ENCODE peak calls at places on chromosomes 16 and 17, in four cellular contexts. B is stimulated activated naive B cell treated with anti-CD40 and anti-IgM and Interleukin-4, amounts not matched to agents 10 μg/mL and 1 μg/mL and 100 μg/mL, for 72 hours; C is activated effector memory CD4-positive, alpha-beta T cell treated with anti-CD3 and anti-CD28 coated beads, Interleukin-2, amount 50 U/mL, for 16 hours; F is T1000. S is an unnamed sample.

GRCh38 chr17:79965806-79966205 is 69.9 kb downstream of the TBC1D16 start:
- DNase-seq in B (no peak), C (peak; percentile 51), F (no peak), S (no peak)

GRCh38 chr16:84795338-84796053 is 24.3 kb upstream of the CRISPLD2 start:
- DNase-seq in B (no peak), C (no peak), F (no peak), S (no peak)

GRCh38 chr17:47622179-47622549 is 27.6 kb upstream of the KPNB1 start:
- DNase-seq in B (no peak), C (no peak), F (no peak), S (no peak)

GRCh38 chr16:25707982-25708583 is 16.3 kb downstream of the HS3ST4 start:
- DNase-seq in B (no peak), C (no peak), F (no peak), S (peak; percentile 21)

GRCh38 chr17:17809527-17810373 is 27.0 kb downstream of the SREBF1 start:
- DNase-seq in B (no peak), C (no peak), F (no peak), S (no peak)

GRCh38 chr17:57861737-57862409 is 12.0 kb upstream of the MRPS23 start:
- DNase-seq in B (no peak), C (no peak), F (no peak), S (no peak)

GRCh38 chr16:67545665-67546024 is 16.7 kb upstream of the CTCF start:
- DNase-seq in B (no peak), C (no peak), F (no peak), S (no peak)

GRCh38 chr16:50509521-50510341 is 38.5 kb upstream of the NKD1 start:
- DNase-seq in B (no peak), C (peak; percentile 82), F (no peak), S (peak; percentile 12)

GRCh38 chr17:77501101-77501566 is 360.4 kb downstream of the SEC14L1 start:
- DNase-seq in B (no peak), C (peak; percentile 76), F (no peak), S (no peak)

GRCh38 chr17:48307814-48308411 is 122.1 kb downstream of the SKAP1 start:
- DNase-seq in B (peak; percentile 34), C (peak; percentile 81), F (no peak), S (peak; percentile 14)

GRCh38 chr16:87297918-87298631 is 19.1 kb downstream of the C16orf95 start:
- DNase-seq in B (no peak), C (peak; percentile 71), F (no peak), S (no peak)

GRCh38 chr17:42179911-42180410 is 981 bp downstream of the KCNH4 start:
- DNase-seq in B (peak; percentile 21), C (no peak), F (no peak), S (no peak)

GRCh38 chr16:31079342-31079944 is 5.2 kb downstream of the ZNF646 start:
- DNase-seq in B (no peak), C (no peak), F (no peak), S (no peak)

GRCh38 chr17:17612085-17613022 is 20.8 kb upstream of the PEMT start:
- DNase-seq in B (no peak), C (no peak), F (no peak), S (no peak)

GRCh38 chr17:19812407-19812806 is 55.3 kb downstream of the ULK2 start:
- DNase-seq in B (no peak), C (no peak), F (no peak), S (no peak)

GRCh38 chr16:89047331-89048086 is 46.1 kb upstream of the ACSF3 start:
- DNase-seq in B (no peak), C (no peak), F (no peak), S (no peak)

GRCh38 chr16:48099455-48099854 is 56.3 kb downstream of the ABCC12 start:
- DNase-seq in B (no peak), C (no peak), F (no peak), S (no peak)

GRCh38 chr16:21628772-21629171 is 23.6 kb downstream of the IGSF6 start:
- DNase-seq in B (no peak), C (no peak), F (no peak), S (no peak)

GRCh38 chr17:80920406-80920805 is 71.2 kb upstream of the CHMP6 start:
- DNase-seq in B (no peak), C (no peak), F (no peak), S (no peak)

GRCh38 chr17:50640701-50641338 is 6.1 kb downstream of the ABCC3 start:
- DNase-seq in B (no peak), C (no peak), F (no peak), S (peak; percentile 87)

GRCh38 chr16:85104821-85105391 is 7.4 kb downstream of the CIBAR2 start:
- DNase-seq in B (no peak), C (no peak), F (no peak), S (peak; percentile 71)

GRCh38 chr17:16415031-16415924 is at the start of gene TRPV2:
- DNase-seq in B (peak; percentile 48), C (peak; percentile 79), F (no peak), S (no peak)

GRCh38 chr17:77656054-77656453 is 302.4 kb upstream of the TNRC6C start:
- DNase-seq in B (no peak), C (peak; percentile 53), F (no peak), S (no peak)

GRCh38 chr17:32274643-32275042 is 9.0 kb downstream of the RHBDL3 start:
- DNase-seq in B (no peak), C (no peak), F (no peak), S (no peak)

GRCh38 chr16:12095275-12096161 is 119.0 kb downstream of the SNX29 start:
- DNase-seq in B (peak; percentile 11), C (peak; percentile 89), F (peak; percentile 33), S (peak; percentile 34)

GRCh38 chr16:74034862-74035261 is 261.8 kb upstream of the PSMD7 start:
- DNase-seq in B (no peak), C (no peak), F (no peak), S (no peak)

GRCh38 chr16:23504076-23504452 is 6.2 kb downstream of the GGA2 start:
- DNase-seq in B (no peak), C (no peak), F (no peak), S (no peak)